ENCODE peak calls at places on chromosomes 7 and 10, in four cellular contexts. S is T-helper 17 cell; Q is T-helper 2 cell; C is stimulated activated CD8-positive, alpha-beta memory T cell treated with anti-CD3 and anti-CD28 coated beads, Interleukin-15, amount 100 ng/mL, for 1 hour. V is an unnamed sample.

GRCh38 chr7:43648725-43649406 is 66.0 kb downstream of the STK17A start:
- DNase-seq in C (no peak), S (peak), Q (peak), V (peak)

GRCh38 chr7:137954614-137955013 is 47.3 kb downstream of the CREB3L2 start:
- DNase-seq in Q (no peak), S (no peak), C (no peak), V (no peak)

GRCh38 chr10:79084972-79085597 is 16.3 kb downstream of the ZMIZ1 start:
- DNase-seq in Q (no peak), S (no peak), C (no peak), V (no peak)

GRCh38 chr10:130064783-130065182 is 45.8 kb downstream of the C10orf143 start:
- DNase-seq in S (no peak), Q (no peak), C (no peak), V (no peak)

GRCh38 chr7:26944959-26945358 is 80.6 kb upstream of the SKAP2 start:
- DNase-seq in C (no peak), Q (no peak), S (no peak), V (no peak)

GRCh38 chr10:30812018-30812851 is 182.7 kb upstream of the LYZL2 start:
- DNase-seq in Q (no peak), S (no peak), C (no peak), V (no peak)

GRCh38 chr7:132321387-132321786 is 254.9 kb downstream of the PLXNA4 start:
- DNase-seq in C (no peak), Q (no peak), S (no peak), V (no peak)

GRCh38 chr7:150923191-150923590 is 54.9 kb downstream of the KCNH2 start:
- DNase-seq in S (no peak), C (no peak), Q (no peak), V (no peak)

GRCh38 chr7:132063800-132064199 is 507.4 kb upstream of the PODXL start:
- DNase-seq in C (no peak), Q (no peak), S (no peak), V (no peak)

GRCh38 chr10:128623776-128624175 is 497.6 kb upstream of the MKI67 start:
- DNase-seq in C (no peak), S (no peak), Q (no peak), V (no peak)

GRCh38 chr10:100024741-100025140 is 15.0 kb upstream of the DNMBP start:
- DNase-seq in S (no peak), C (no peak), Q (no peak), V (no peak)

GRCh38 chr7:2313450-2314208 is 612 bp downstream of the SNX8 start:
- DNase-seq in C (peak), S (no peak), Q (no peak), V (no peak)

GRCh38 chr10:116733566-116733965 is 8.8 kb downstream of the HSPA12A start:
- DNase-seq in S (no peak), Q (no peak), C (no peak), V (no peak)

GRCh38 chr7:51023547-51023946 is 240.9 kb upstream of the GRB10 start:
- DNase-seq in S (no peak), Q (no peak), C (no peak), V (no peak)

GRCh38 chr10:3951993-3952392 is 167.0 kb upstream of the KLF6 start:
- DNase-seq in Q (no peak), C (no peak), S (no peak), V (no peak)

V was measured in effector CD8-positive, alpha-beta T cell.